ENCODE peak calls at places on chromosomes 4 and X, in six cellular contexts. One of them, this sample, is unnamed.

GRCh38 chr4:60657802-60658201 is 542.3 kb upstream of the ADGRL3 start:
- DNase-seq in transverse colon: no peak
- DNase-seq in IMR-90: peak; percentile 13
- DNase-seq in thyroid gland: no peak
- DNase-seq in choroid plexus epithelial cell: peak; percentile 41
- DNase-seq in GM23338: no peak
- DNase-seq in this sample: peak; percentile 34

GRCh38 chr4:17781072-17781830 is at the start of gene FAM184B:
- DNase-seq in IMR-90: no peak
- DNase-seq in transverse colon: no peak
- DNase-seq in choroid plexus epithelial cell: no peak
- DNase-seq in thyroid gland: no peak
- DNase-seq in GM23338: peak; percentile 62
- DNase-seq in this sample: peak; percentile 9

GRCh38 chrX:2875798-2876399 is 47.2 kb downstream of the GYG2 start:
- DNase-seq in transverse colon: no peak
- DNase-seq in GM23338: peak; percentile 46
- DNase-seq in thyroid gland: no peak
- DNase-seq in IMR-90: no peak
- DNase-seq in choroid plexus epithelial cell: peak; percentile 41
- DNase-seq in this sample: peak; percentile 20

GRCh38 chr4:87433342-87433741 is 11.0 kb downstream of the NUDT9 start:
- DNase-seq in transverse colon: no peak
- DNase-seq in choroid plexus epithelial cell: no peak
- DNase-seq in GM23338: no peak
- DNase-seq in thyroid gland: no peak
- DNase-seq in IMR-90: no peak
- DNase-seq in this sample: no peak

GRCh38 chr4:141630854-141631253 is 5.5 kb upstream of the IL15 start:
- DNase-seq in IMR-90: no peak
- DNase-seq in thyroid gland: no peak
- DNase-seq in GM23338: no peak
- DNase-seq in choroid plexus epithelial cell: no peak
- DNase-seq in transverse colon: no peak
- DNase-seq in this sample: no peak

GRCh38 chr4:17206829-17207773 is 304.8 kb downstream of the QDPR start:
- DNase-seq in IMR-90: no peak
- DNase-seq in transverse colon: no peak
- DNase-seq in thyroid gland: no peak
- DNase-seq in GM23338: no peak
- DNase-seq in choroid plexus epithelial cell: no peak
- DNase-seq in this sample: peak; percentile 50

GRCh38 chr4:184746532-184746870 is 12.6 kb upstream of the CENPU start:
- DNase-seq in choroid plexus epithelial cell: peak; percentile 98
- DNase-seq in IMR-90: peak; percentile 82
- DNase-seq in thyroid gland: peak; percentile 85
- DNase-seq in transverse colon: no peak
- DNase-seq in GM23338: peak; percentile 34
- DNase-seq in this sample: peak; percentile 98

GRCh38 chrX:74291964-74292891 is 11.8 kb upstream of the ZCCHC13 start:
- DNase-seq in thyroid gland: peak; percentile 87
- DNase-seq in GM23338: peak; percentile 87
- DNase-seq in choroid plexus epithelial cell: peak; percentile 92
- DNase-seq in transverse colon: peak; percentile 89
- DNase-seq in IMR-90: peak; percentile 87
- DNase-seq in this sample: peak; percentile 89

GRCh38 chrX:9897761-9898161 is 69.4 kb upstream of the CLDN34 start:
- DNase-seq in IMR-90: peak; percentile 97
- DNase-seq in thyroid gland: no peak
- DNase-seq in GM23338: no peak
- DNase-seq in transverse colon: no peak
- DNase-seq in choroid plexus epithelial cell: peak; percentile 91
- DNase-seq in this sample: peak; percentile 18

GRCh38 chrX:38669425-38669824 is 108.1 kb downstream of the TSPAN7 start:
- DNase-seq in IMR-90: no peak
- DNase-seq in transverse colon: no peak
- DNase-seq in choroid plexus epithelial cell: no peak
- DNase-seq in GM23338: no peak
- DNase-seq in thyroid gland: no peak
- DNase-seq in this sample: no peak
- TF ChIP-seq CTCF in IMR-90: no peak
- TF ChIP-seq CTCF in transverse colon: no peak
- TF ChIP-seq CTCF in choroid plexus epithelial cell: no peak
- TF ChIP-seq CTCF in GM23338: no peak
- TF ChIP-seq CTCF in thyroid gland: no peak
- TF ChIP-seq CTCF in this sample: no peak

DNA sequence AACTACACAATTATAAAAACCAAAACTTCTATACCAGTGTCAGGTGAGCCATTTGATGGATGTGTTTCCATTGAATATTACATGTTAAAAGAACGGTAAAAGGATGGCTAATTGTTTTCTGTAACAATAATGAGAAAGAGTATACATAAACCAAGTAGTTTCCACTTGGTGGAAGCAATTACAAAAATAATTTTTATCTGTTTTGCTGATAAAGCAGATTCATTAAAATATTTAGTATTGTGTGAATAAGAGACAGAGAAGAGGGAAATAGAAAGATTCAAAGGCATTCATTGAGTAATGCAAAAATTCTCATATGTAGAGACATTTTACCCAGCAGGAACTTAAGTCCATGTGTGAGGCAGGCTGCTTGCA is 95.7 kb downstream of the ANK2 start:
- DNase-seq in choroid plexus epithelial cell: no peak
- DNase-seq in thyroid gland: no peak
- DNase-seq in IMR-90: no peak
- DNase-seq in GM23338: no peak
- DNase-seq in transverse colon: no peak
- DNase-seq in this sample: no peak
- H3K4me3 ChIP-seq in choroid plexus epithelial cell: no peak overlapping the region
- H3K4me3 ChIP-seq in thyroid gland: no peak overlapping the region
- H3K4me3 ChIP-seq in IMR-90: no peak overlapping the region
- H3K4me3 ChIP-seq in GM23338: peak overlapping the region; percentile 12
- H3K4me3 ChIP-seq in transverse colon: no peak overlapping the region
- H3K4me3 ChIP-seq in this sample: no peak overlapping the region

GRCh38 chr4:100795581-100795980 is 277.8 kb upstream of the EMCN start:
- DNase-seq in IMR-90: no peak
- DNase-seq in thyroid gland: no peak
- DNase-seq in choroid plexus epithelial cell: no peak
- DNase-seq in GM23338: no peak
- DNase-seq in transverse colon: no peak
- DNase-seq in this sample: no peak

GRCh38 chr4:100797791-100798190 is 280.0 kb upstream of the EMCN start:
- DNase-seq in thyroid gland: no peak
- DNase-seq in choroid plexus epithelial cell: no peak
- DNase-seq in GM23338: no peak
- DNase-seq in transverse colon: no peak
- DNase-seq in IMR-90: no peak
- DNase-seq in this sample: peak; percentile 94

GRCh38 chr4:100799767-100800539 is 282.1 kb upstream of the EMCN start:
- DNase-seq in GM23338: no peak
- DNase-seq in thyroid gland: no peak
- DNase-seq in choroid plexus epithelial cell: no peak
- DNase-seq in transverse colon: no peak
- DNase-seq in IMR-90: no peak
- DNase-seq in this sample: no peak

GRCh38 chr4:100796333-100796732 is 278.5 kb upstream of the EMCN start:
- DNase-seq in GM23338: no peak
- DNase-seq in transverse colon: no peak
- DNase-seq in IMR-90: no peak
- DNase-seq in thyroid gland: no peak
- DNase-seq in choroid plexus epithelial cell: no peak
- DNase-seq in this sample: no peak

DNA sequence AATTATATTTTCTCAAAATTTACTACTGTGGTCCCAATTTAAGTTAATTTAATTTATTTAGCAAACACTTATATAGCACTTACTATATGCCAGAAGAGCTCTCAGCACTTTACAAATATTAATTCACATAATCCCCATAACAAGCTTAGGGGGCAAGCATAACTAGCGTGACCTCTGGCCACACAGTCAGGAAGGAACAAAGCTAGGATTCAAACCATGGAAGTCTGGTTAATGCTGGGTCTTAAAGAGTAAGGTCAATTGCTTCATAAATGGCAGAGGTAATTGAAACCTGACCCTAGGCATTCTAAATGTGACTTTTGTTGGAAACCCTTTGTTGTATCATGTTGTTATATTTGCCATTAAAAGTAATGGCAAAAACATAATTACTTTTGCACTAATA is 279.5 kb upstream of the EMCN start:
- DNase-seq in transverse colon: no peak
- DNase-seq in GM23338: no peak
- DNase-seq in IMR-90: no peak
- DNase-seq in choroid plexus epithelial cell: no peak
- DNase-seq in thyroid gland: no peak
- DNase-seq in this sample: no peak
- TF ChIP-seq CTCF in transverse colon: no peak
- TF ChIP-seq CTCF in GM23338: no peak
- TF ChIP-seq CTCF in IMR-90: no peak
- TF ChIP-seq CTCF in choroid plexus epithelial cell: no peak
- TF ChIP-seq CTCF in thyroid gland: no peak
- TF ChIP-seq CTCF in this sample: no peak

GRCh38 chrX:25012433-25012735 is 3.4 kb downstream of the ARX start:
- DNase-seq in transverse colon: no peak
- DNase-seq in GM23338: peak; percentile 62
- DNase-seq in thyroid gland: no peak
- DNase-seq in choroid plexus epithelial cell: no peak
- DNase-seq in IMR-90: no peak
- DNase-seq in this sample: no peak

GRCh38 chrX:25009407-25009806 is 6.4 kb downstream of the ARX start:
- DNase-seq in GM23338: no peak
- DNase-seq in thyroid gland: no peak
- DNase-seq in IMR-90: no peak
- DNase-seq in transverse colon: no peak
- DNase-seq in choroid plexus epithelial cell: no peak
- DNase-seq in this sample: no peak

GRCh38 chrX:25012793-25013592 is 2.8 kb downstream of the ARX start:
- DNase-seq in transverse colon: no peak
- DNase-seq in thyroid gland: no peak
- DNase-seq in choroid plexus epithelial cell: no peak
- DNase-seq in GM23338: no peak
- DNase-seq in IMR-90: no peak
- DNase-seq in this sample: no peak

GRCh38 chrX:25011589-25012432 is 4.0 kb downstream of the ARX start:
- DNase-seq in thyroid gland: no peak
- DNase-seq in transverse colon: no peak
- DNase-seq in choroid plexus epithelial cell: no peak
- DNase-seq in GM23338: no peak
- DNase-seq in IMR-90: no peak
- DNase-seq in this sample: no peak

DNA sequence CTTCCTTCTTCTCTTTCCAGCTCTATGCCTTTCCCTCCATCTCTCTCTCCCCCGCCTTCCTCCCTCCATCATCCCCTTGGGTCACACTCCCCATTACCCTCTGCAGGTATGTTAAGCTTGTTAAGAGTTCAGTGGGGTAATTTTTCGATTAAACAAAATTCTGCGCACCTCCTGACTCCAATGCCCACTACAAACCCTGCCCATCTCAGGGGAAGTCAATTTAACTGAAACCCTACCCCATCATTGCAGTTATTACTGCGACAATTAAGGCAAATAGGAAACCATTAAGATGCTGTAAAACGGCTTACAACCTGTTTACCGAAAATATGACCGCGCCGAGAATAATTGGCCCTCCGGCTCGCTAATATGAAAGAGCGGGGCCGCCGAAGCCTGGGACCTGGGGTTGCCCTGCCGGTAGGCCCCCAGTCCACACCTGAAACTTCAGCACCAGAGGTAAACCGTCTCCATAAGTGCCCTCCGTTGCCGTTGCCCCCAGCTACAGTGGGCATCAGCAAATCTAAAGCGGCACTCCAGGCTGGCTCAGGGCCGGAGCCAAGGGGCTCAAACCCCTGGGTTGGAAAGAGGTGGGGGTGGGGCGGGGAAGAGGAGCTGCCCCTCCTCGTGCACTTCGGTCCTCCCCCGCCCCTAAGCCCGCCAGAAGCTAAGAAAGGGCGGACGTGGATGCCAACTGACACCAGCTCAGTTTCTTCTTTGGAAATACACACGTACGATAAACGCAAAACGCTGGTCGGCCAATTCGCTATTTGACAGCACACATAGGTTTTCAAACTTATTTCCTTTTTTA is 4.8 kb downstream of the ARX start:
- DNase-seq in GM23338: no peak
- DNase-seq in thyroid gland: no peak
- DNase-seq in IMR-90: no peak
- DNase-seq in transverse colon: no peak
- DNase-seq in choroid plexus epithelial cell: no peak
- DNase-seq in this sample: no peak
- H3K4me3 ChIP-seq in GM23338: peak overlapping the region; percentile 38
- H3K4me3 ChIP-seq in thyroid gland: no peak overlapping the region
- H3K4me3 ChIP-seq in IMR-90: no peak overlapping the region
- H3K4me3 ChIP-seq in transverse colon: no peak overlapping the region
- H3K4me3 ChIP-seq in choroid plexus epithelial cell: no peak overlapping the region
- H3K4me3 ChIP-seq in this sample: no peak overlapping the region